ENCODE peak calls at places on chromosomes 11 and 22, in five cellular contexts. L is transverse colon, X is IMR-90, C is Peyer's patch, R is heart left ventricle. D is an unnamed sample.
A peak's percentile ranks its signal among the peaks of the same experiment; 100 is the strongest.

GRCh38 chr11:87583931-87584330 is 546.2 kb downstream of the TMEM135 start:
- DNase-seq in L (no peak), X (no peak), C (no peak), R (no peak), D (no peak)

GRCh38 chr11:115220423-115220822 is 283.8 kb downstream of the CADM1 start:
- DNase-seq in L (no peak), X (no peak), C (no peak), R (no peak), D (no peak)

GRCh38 chr11:116927163-116927772 is 89.8 kb upstream of the APOA1 start:
- DNase-seq in L (peak; percentile 34), X (no peak), C (no peak), R (no peak), D (no peak)

GRCh38 chr22:43312608-43313007 is 30.6 kb downstream of the SCUBE1 start:
- DNase-seq in L (no peak), X (no peak), C (no peak), R (peak; percentile 52), D (no peak)

GRCh38 chr11:69562302-69562701 is 78.7 kb upstream of the CCND1 start:
- DNase-seq in L (no peak), X (no peak), C (no peak), R (no peak), D (no peak)

GRCh38 chr11:107676341-107676740 is 35.5 kb downstream of the SLN start:
- DNase-seq in L (no peak), X (no peak), C (no peak), R (no peak), D (no peak)

GRCh38 chr11:61725632-61726280 is 26.7 kb upstream of the MYRF start:
- DNase-seq in L (no peak), X (peak; percentile 69), C (no peak), R (no peak), D (no peak)

GRCh38 chr11:13090228-13090708 is 81.2 kb downstream of the RASSF10 start:
- DNase-seq in L (no peak), X (no peak), C (no peak), R (no peak), D (no peak)

GRCh38 chr11:29260939-29261705 is 755.7 kb downstream of the KCNA4 start:
- DNase-seq in L (no peak), X (peak; percentile 86), C (no peak), R (no peak), D (no peak)

GRCh38 chr11:45859661-45860140 is 12.4 kb downstream of the CRY2 start:
- DNase-seq in L (peak; percentile 94), X (peak; percentile 99), C (peak; percentile 95), R (peak; percentile 95), D (peak; percentile 83)

GRCh38 chr11:87173185-87174039 is 135.7 kb downstream of the TMEM135 start:
- DNase-seq in L (no peak), X (peak; percentile 63), C (no peak), R (no peak), D (no peak)

GRCh38 chr22:40451230-40451629 is 80.8 kb downstream of the SGSM3 start:
- DNase-seq in L (no peak), X (no peak), C (no peak), R (no peak), D (no peak)

GRCh38 chr11:123429851-123430735 is at the start of gene GRAMD1B:
- DNase-seq in L (peak; percentile 53), X (peak; percentile 90), C (peak; percentile 75), R (peak; percentile 55), D (no peak)

GRCh38 chr22:35191412-35191811 is 65.9 kb upstream of the HMGXB4 start:
- DNase-seq in L (no peak), X (peak; percentile 3), C (no peak), R (no peak), D (no peak)

GRCh38 chr11:35683728-35684339 is 21.3 kb downstream of the TRIM44 start:
- DNase-seq in L (no peak), X (peak; percentile 40), C (no peak), R (no peak), D (no peak)

GRCh38 chr11:2298131-2298794 is 3.5 kb downstream of the C11orf21 start:
- DNase-seq in L (no peak), X (no peak), C (peak; percentile 38), R (peak; percentile 14), D (no peak)

GRCh38 chr11:59999732-60000131 is 17.2 kb upstream of the OOSP4B start:
- DNase-seq in L (no peak), X (no peak), C (no peak), R (no peak), D (no peak)

GRCh38 chr11:76656087-76656531 is 14.4 kb downstream of the LRRC32 start:
- DNase-seq in L (no peak), X (no peak), C (peak; percentile 37), R (peak; percentile 17), D (no peak)

GRCh38 chr22:29784451-29785361 is 17.5 kb downstream of the UQCR10 start:
- DNase-seq in L (no peak), X (peak; percentile 18), C (no peak), R (no peak), D (no peak)

GRCh38 chr11:111086058-111086457 is 159.5 kb upstream of the POU2AF2 start:
- DNase-seq in L (no peak), X (no peak), C (no peak), R (no peak), D (no peak)

GRCh38 chr11:86116996-86117705 is 48.3 kb upstream of the PICALM start:
- DNase-seq in L (no peak), X (peak; percentile 65), C (no peak), R (no peak), D (no peak)

GRCh38 chr11:31802990-31803812 is 7.9 kb downstream of the PAX6 start:
- DNase-seq in L (no peak), X (no peak), C (no peak), R (peak; percentile 8), D (no peak)

GRCh38 chr11:534592-535518 is 521 bp downstream of the HRAS start:
- DNase-seq in L (no peak), X (no peak), C (peak; percentile 71), R (no peak), D (no peak)

GRCh38 chr11:67436459-67437081 is 912 bp downstream of the PTPRCAP start:
- DNase-seq in L (peak; percentile 78), X (no peak), C (no peak), R (no peak), D (no peak)

GRCh38 chr22:50436134-50436830 is 38.6 kb downstream of the SBF1 start:
- DNase-seq in L (no peak), X (no peak), C (no peak), R (no peak), D (no peak)
- TF ChIP-seq POLR2A in L (no peak), X (no peak), C (no peak), R (no peak), D (no peak)

DNA sequence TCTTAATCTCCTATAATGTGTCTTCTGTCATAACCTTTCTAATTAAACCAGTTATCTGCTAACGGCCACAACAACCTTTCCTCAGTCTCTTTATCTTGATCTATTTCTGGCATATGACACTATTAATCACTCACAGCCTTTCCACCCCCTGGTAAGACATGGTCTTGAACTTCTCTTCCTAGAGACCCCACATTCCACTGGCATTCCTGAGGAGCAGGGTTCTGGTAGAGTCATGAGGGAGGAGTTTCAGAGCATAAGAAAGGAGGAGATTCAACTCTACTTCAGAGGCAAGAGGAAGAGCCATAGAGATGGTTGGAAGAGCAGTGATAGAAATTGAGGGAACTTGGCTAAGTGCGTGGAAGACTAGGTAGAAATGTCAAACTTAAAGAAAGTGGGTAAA is 325.6 kb downstream of the BLID start:
- DNase-seq in L (no peak), X (no peak), C (no peak), R (no peak), D (no peak)
- TF ChIP-seq POLR2A in L (no peak), X (no peak), C (no peak), R (no peak), D (no peak)

DNA sequence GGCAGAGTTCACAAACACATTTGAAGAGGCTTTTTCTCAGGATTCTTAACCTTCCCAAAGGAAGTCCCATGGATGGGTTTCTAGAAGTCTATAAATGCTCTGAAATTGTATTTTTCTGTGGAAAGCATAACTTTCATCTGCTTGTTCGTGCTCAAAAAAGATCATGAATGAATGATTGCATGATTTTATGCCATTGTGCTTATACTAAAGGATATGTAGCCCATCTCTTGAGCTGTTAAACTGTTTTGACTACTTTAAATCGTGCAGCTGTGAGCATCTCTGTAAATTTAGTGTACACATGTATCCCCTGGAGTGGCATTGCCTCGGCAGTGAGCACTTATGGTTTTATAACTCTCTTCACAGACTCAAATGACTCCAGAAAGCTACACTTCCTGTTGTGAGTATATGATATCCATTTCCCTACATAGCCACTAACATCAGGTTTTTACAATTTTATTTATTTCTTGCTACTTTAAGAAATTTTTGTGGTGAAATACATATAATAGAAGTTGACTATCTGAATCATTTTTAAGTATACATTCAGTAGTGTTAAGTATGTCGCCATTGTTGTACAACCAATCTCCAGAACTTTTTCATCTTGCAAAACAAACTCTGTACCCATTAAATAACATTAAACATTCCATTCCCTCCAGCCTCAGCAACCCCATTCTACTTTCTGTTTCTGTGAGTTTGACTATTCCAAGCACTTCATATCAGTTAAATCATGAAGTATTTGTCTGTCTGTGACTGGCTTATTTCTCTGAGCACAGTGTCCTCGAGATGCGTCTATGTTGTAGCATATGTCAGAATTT is 8.0 kb downstream of the NEAT1 start:
- DNase-seq in L (peak; percentile 26), X (peak; percentile 69), C (no peak), R (peak; percentile 15), D (no peak)
- TF ChIP-seq POLR2A in L (peak; percentile 3), X (peak; percentile 66), C (no peak), R (no peak), D (no peak)

GRCh38 chr11:103863497-103863896 is 172.9 kb upstream of the DDI1 start:
- DNase-seq in L (no peak), X (peak; percentile 82), C (no peak), R (no peak), D (no peak)
- TF ChIP-seq POLR2A in L (no peak), X (no peak), C (no peak), R (no peak), D (no peak)

GRCh38 chr11:118679483-118679882 is at the start of gene TREH:
- DNase-seq in L (peak; percentile 76), X (no peak), C (peak; percentile 91), R (no peak), D (no peak)
- TF ChIP-seq POLR2A in L (peak; percentile 32), X (no peak), C (peak; percentile 79), R (no peak), D (no peak)

GRCh38 chr11:10044618-10045017 is 249.4 kb downstream of the SBF2 start:
- DNase-seq in L (no peak), X (no peak), C (no peak), R (no peak), D (no peak)
- TF ChIP-seq POLR2A in L (no peak), X (no peak), C (no peak), R (no peak), D (no peak)

DNA sequence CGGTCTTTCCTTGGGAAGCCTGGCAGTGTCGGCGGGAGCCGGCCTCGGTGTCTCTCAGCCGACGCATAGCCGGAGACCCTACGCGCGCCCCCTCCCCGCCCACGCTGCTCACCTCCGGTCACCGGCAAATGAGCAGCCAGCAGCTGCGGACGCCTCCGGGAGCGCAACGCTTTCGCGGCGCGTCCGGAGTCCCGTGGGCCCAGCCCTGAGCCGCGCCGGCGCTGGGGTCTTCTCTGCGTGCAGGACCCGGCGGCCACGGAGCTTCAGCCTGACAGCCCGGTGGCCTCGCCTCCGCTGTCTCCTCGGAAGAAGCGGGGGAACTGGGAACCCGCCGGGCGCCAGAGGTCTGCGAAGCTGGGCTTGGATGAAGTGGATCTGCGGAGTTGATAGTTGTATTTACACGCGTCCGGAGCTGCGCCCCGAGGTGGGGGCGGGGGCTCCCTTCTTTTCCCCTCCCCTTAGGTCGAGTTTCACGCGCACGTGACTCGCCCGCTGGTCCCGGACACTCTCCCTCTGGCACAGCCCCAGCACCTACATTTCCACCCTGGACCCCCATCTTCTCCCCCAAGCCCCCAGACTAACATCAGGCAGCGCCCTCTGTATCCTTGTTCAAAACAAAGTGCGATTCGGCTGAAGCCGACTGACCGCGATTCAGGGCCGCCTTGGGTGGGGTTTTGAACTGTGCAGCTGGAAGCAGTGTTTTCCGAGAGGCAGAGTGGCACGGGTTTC is at the start of gene SLC43A1:
- DNase-seq in L (peak; percentile 58), X (peak; percentile 59), C (no peak), R (peak; percentile 63), D (peak; percentile 43)
- TF ChIP-seq POLR2A in L (no peak), X (no peak), C (no peak), R (peak; percentile 36), D (peak; percentile 41)

D was measured in tibial nerve.